ENCODE peak calls at places on chromosomes 16 and 17, in four cellular contexts. One of them, this sample, is unnamed.

GRCh38 chr17:2929881-2930533 is 133.4 kb downstream of the OR1D5 start:
- DNase-seq in posterior cingulate gyrus: no peak
- DNase-seq in GM20000: peak
- DNase-seq in HTR-8/SVneo: peak
- DNase-seq in this sample: no peak

GRCh38 chr17:43839670-43840101 is 6.7 kb upstream of the MPP3 start:
- DNase-seq in posterior cingulate gyrus: no peak
- DNase-seq in GM20000: no peak
- DNase-seq in HTR-8/SVneo: no peak
- DNase-seq in this sample: no peak

GRCh38 chr16:67541391-67542263 is 13.0 kb downstream of the RIPOR1 start:
- DNase-seq in posterior cingulate gyrus: peak
- DNase-seq in GM20000: no peak
- DNase-seq in HTR-8/SVneo: no peak
- DNase-seq in this sample: peak

GRCh38 chr16:87982491-87983415 is 31.5 kb downstream of the BANP start:
- DNase-seq in posterior cingulate gyrus: no peak
- DNase-seq in HTR-8/SVneo: no peak
- DNase-seq in GM20000: no peak
- DNase-seq in this sample: no peak

GRCh38 chr17:33661975-33662374 is 368.9 kb upstream of the ASIC2 start:
- DNase-seq in HTR-8/SVneo: no peak
- DNase-seq in GM20000: no peak
- DNase-seq in posterior cingulate gyrus: no peak
- DNase-seq in this sample: no peak

GRCh38 chr17:64747938-64748540 is 85.9 kb upstream of the SMURF2 start:
- DNase-seq in HTR-8/SVneo: no peak
- DNase-seq in GM20000: no peak
- DNase-seq in posterior cingulate gyrus: no peak
- DNase-seq in this sample: no peak

GRCh38 chr16:48300391-48300856 is 53.1 kb upstream of the ABCC11 start:
- DNase-seq in posterior cingulate gyrus: no peak
- DNase-seq in GM20000: no peak
- DNase-seq in HTR-8/SVneo: no peak
- DNase-seq in this sample: no peak

GRCh38 chr16:57966133-57966805 is 4.7 kb downstream of the CNGB1 start:
- DNase-seq in GM20000: no peak
- DNase-seq in HTR-8/SVneo: no peak
- DNase-seq in posterior cingulate gyrus: peak
- DNase-seq in this sample: no peak

GRCh38 chr17:41835800-41836549 is at the start of gene NT5C3B:
- DNase-seq in GM20000: peak
- DNase-seq in posterior cingulate gyrus: peak
- DNase-seq in HTR-8/SVneo: peak
- DNase-seq in this sample: no peak

GRCh38 chr16:17368511-17368910 is 102.2 kb downstream of the XYLT1 start:
- DNase-seq in GM20000: no peak
- DNase-seq in posterior cingulate gyrus: no peak
- DNase-seq in HTR-8/SVneo: no peak
- DNase-seq in this sample: no peak

GRCh38 chr16:54270711-54271110 is 15.9 kb downstream of the IRX3 start:
- DNase-seq in HTR-8/SVneo: no peak
- DNase-seq in posterior cingulate gyrus: peak
- DNase-seq in GM20000: no peak
- DNase-seq in this sample: no peak

GRCh38 chr17:14926526-14927122 is 338.5 kb downstream of the PMP22 start:
- DNase-seq in HTR-8/SVneo: peak
- DNase-seq in GM20000: peak
- DNase-seq in posterior cingulate gyrus: peak
- DNase-seq in this sample: no peak

GRCh38 chr16:50610331-50611262 is 62.4 kb downstream of the NKD1 start:
- DNase-seq in posterior cingulate gyrus: peak
- DNase-seq in HTR-8/SVneo: no peak
- DNase-seq in GM20000: no peak
- DNase-seq in this sample: no peak

GRCh38 chr16:47519037-47519436 is 57.9 kb downstream of the PHKB start:
- DNase-seq in posterior cingulate gyrus: no peak
- DNase-seq in GM20000: no peak
- DNase-seq in HTR-8/SVneo: no peak
- DNase-seq in this sample: no peak

GRCh38 chr17:6092182-6092922 is 22.2 kb downstream of the WSCD1 start:
- DNase-seq in posterior cingulate gyrus: peak
- DNase-seq in HTR-8/SVneo: no peak
- DNase-seq in GM20000: no peak
- DNase-seq in this sample: no peak

GRCh38 chr17:2400474-2400866 is 390 bp downstream of the MNT start:
- DNase-seq in posterior cingulate gyrus: peak
- DNase-seq in GM20000: peak
- DNase-seq in HTR-8/SVneo: no peak
- DNase-seq in this sample: no peak

GRCh38 chr16:47946077-47946476 is 209.7 kb downstream of the ABCC12 start:
- DNase-seq in GM20000: no peak
- DNase-seq in HTR-8/SVneo: no peak
- DNase-seq in posterior cingulate gyrus: peak
- DNase-seq in this sample: no peak

GRCh38 chr17:4548721-4549531 is 6.3 kb downstream of the MYBBP1A start:
- DNase-seq in GM20000: no peak
- DNase-seq in posterior cingulate gyrus: peak
- DNase-seq in HTR-8/SVneo: peak
- DNase-seq in this sample: no peak

GRCh38 chr17:27423651-27424050 is 32.6 kb upstream of the KSR1 start:
- DNase-seq in HTR-8/SVneo: no peak
- DNase-seq in GM20000: peak
- DNase-seq in posterior cingulate gyrus: no peak
- DNase-seq in this sample: no peak

GRCh38 chr17:77722366-77722765 is 236.1 kb upstream of the TNRC6C start:
- DNase-seq in posterior cingulate gyrus: peak
- DNase-seq in HTR-8/SVneo: no peak
- DNase-seq in GM20000: no peak
- DNase-seq in this sample: peak

GRCh38 chr17:82241183-82241925 is 12.5 kb downstream of the SLC16A3 start:
- DNase-seq in GM20000: no peak
- DNase-seq in HTR-8/SVneo: no peak
- DNase-seq in posterior cingulate gyrus: peak
- DNase-seq in this sample: peak